ENCODE peak calls at places on chromosomes 13 and 19, in ten cellular contexts. M is right lobe of liver; G is astrocyte of the hippocampus; E is putamen; H is SHP77; F is SW480; Q is activated naive CD4-positive, alpha-beta T cell; N is activated CD4-positive, alpha-beta T cell treated with anti-CD3 and anti-CD28 coated beads for 36 hours; A is EL; K is effector memory CD8-positive, alpha-beta T cell. B is an unnamed sample.

GRCh38 chr13:100875392-100876043 is 200.9 kb upstream of the TMTC4 start:
- DNase-seq in E (no peak), N (peak; percentile 17), K (no peak), F (peak; percentile 23), A (peak; percentile 92), Q (no peak), H (no peak), M (no peak), G (peak; percentile 95), B (no peak)

GRCh38 chr13:44320611-44321010 is 53.0 kb upstream of the SERP2 start:
- DNase-seq in A (no peak), F (no peak), M (no peak), K (no peak), H (no peak), N (no peak), Q (no peak), E (no peak), G (no peak), B (no peak)

GRCh38 chr19:39765091-39766076 is 13.3 kb upstream of the LEUTX start:
- DNase-seq in F (peak; percentile 52), G (peak; percentile 52), K (peak; percentile 21), E (no peak), A (peak; percentile 50), N (peak; percentile 63), Q (no peak), H (peak; percentile 82), M (peak; percentile 23), B (peak; percentile 3)

GRCh38 chr13:107099661-107100060 is 531.7 kb upstream of the ARGLU1 start:
- DNase-seq in Q (no peak), E (no peak), F (no peak), G (peak; percentile 58), M (no peak), K (no peak), A (peak; percentile 64), N (no peak), H (no peak), B (no peak)

GRCh38 chr13:78576266-78576665 is 27.1 kb downstream of the POU4F1 start:
- DNase-seq in N (no peak), M (no peak), G (no peak), A (no peak), K (no peak), E (no peak), Q (no peak), H (no peak), F (no peak), B (no peak)

GRCh38 chr13:113935081-113935511 is 38.8 kb downstream of the C13orf46 start:
- DNase-seq in H (no peak), K (no peak), E (no peak), M (no peak), G (peak; percentile 70), Q (no peak), F (no peak), N (peak; percentile 0), A (no peak), B (no peak)

GRCh38 chr19:51546650-51547396 is 15.4 kb upstream of the SIGLEC6 start:
- DNase-seq in N (peak; percentile 32), F (peak; percentile 76), E (no peak), M (no peak), G (peak; percentile 41), H (no peak), K (no peak), Q (no peak), A (peak; percentile 57), B (no peak)

GRCh38 chr19:27884376-27884775 is 1328.6 kb downstream of the UQCRFS1 start:
- DNase-seq in Q (no peak), K (no peak), F (no peak), G (no peak), A (no peak), E (no peak), M (no peak), H (no peak), N (no peak), B (no peak)

GRCh38 chr19:42313096-42313839 is at the start of gene TMEM145:
- DNase-seq in Q (no peak), K (no peak), A (peak; percentile 54), N (peak; percentile 75), G (peak; percentile 75), F (peak; percentile 55), M (no peak), E (no peak), H (peak; percentile 41), B (no peak)

GRCh38 chr13:27481766-27482165 is 31.4 kb upstream of the MTIF3 start:
- DNase-seq in G (peak; percentile 41), H (peak; percentile 28), N (peak; percentile 68), A (peak; percentile 36), M (peak; percentile 62), E (no peak), K (peak; percentile 18), Q (no peak), F (peak; percentile 23), B (no peak)

B was measured in pons.